ENCODE peak calls at places on chromosomes 16 and 17, in eight cellular contexts. One of them, this sample, is unnamed.
A peak's percentile ranks its signal among the peaks of the same experiment; 100 is the strongest.

GRCh38 chr17:2179615-2180295 is 123.8 kb downstream of the SMG6 start:
- DNase-seq in retina: no peak
- DNase-seq in IMR-90: peak; percentile 98
- DNase-seq in D341Med: no peak
- DNase-seq in H7: no peak
- DNase-seq in mesendoderm: no peak
- DNase-seq in GM23338: no peak
- DNase-seq in stimulated activated CD8-positive, alpha-beta memory T cell treated with anti-CD3 and anti-CD28 coated beads, Interleukin-7, amount 100 ng/mL, for 24 hours: no peak
- DNase-seq in this sample: no peak

GRCh38 chr17:3035256-3035967 is 28.0 kb downstream of the OR1D5 start:
- DNase-seq in H7: no peak
- DNase-seq in IMR-90: no peak
- DNase-seq in D341Med: no peak
- DNase-seq in mesendoderm: no peak
- DNase-seq in GM23338: no peak
- DNase-seq in retina: no peak
- DNase-seq in stimulated activated CD8-positive, alpha-beta memory T cell treated with anti-CD3 and anti-CD28 coated beads, Interleukin-7, amount 100 ng/mL, for 24 hours: no peak
- DNase-seq in this sample: no peak

GRCh38 chr17:41894791-41895331 is 23.9 kb downstream of the ACLY start:
- DNase-seq in D341Med: peak; percentile 33
- DNase-seq in mesendoderm: peak; percentile 95
- DNase-seq in retina: no peak
- DNase-seq in IMR-90: peak; percentile 90
- DNase-seq in stimulated activated CD8-positive, alpha-beta memory T cell treated with anti-CD3 and anti-CD28 coated beads, Interleukin-7, amount 100 ng/mL, for 24 hours: no peak
- DNase-seq in H7: no peak
- DNase-seq in GM23338: no peak
- DNase-seq in this sample: no peak

GRCh38 chr17:3533752-3534151 is 23.9 kb downstream of the TRPV3 start:
- DNase-seq in H7: no peak
- DNase-seq in IMR-90: no peak
- DNase-seq in mesendoderm: no peak
- DNase-seq in retina: no peak
- DNase-seq in stimulated activated CD8-positive, alpha-beta memory T cell treated with anti-CD3 and anti-CD28 coated beads, Interleukin-7, amount 100 ng/mL, for 24 hours: no peak
- DNase-seq in D341Med: no peak
- DNase-seq in GM23338: no peak
- DNase-seq in this sample: no peak

GRCh38 chr17:37787055-37787720 is 42.3 kb upstream of the HNF1B start:
- DNase-seq in D341Med: no peak
- DNase-seq in GM23338: no peak
- DNase-seq in retina: no peak
- DNase-seq in mesendoderm: no peak
- DNase-seq in IMR-90: peak; percentile 72
- DNase-seq in H7: no peak
- DNase-seq in stimulated activated CD8-positive, alpha-beta memory T cell treated with anti-CD3 and anti-CD28 coated beads, Interleukin-7, amount 100 ng/mL, for 24 hours: no peak
- DNase-seq in this sample: no peak

GRCh38 chr17:5672815-5673430 is 88.6 kb upstream of the NLRP1 start:
- DNase-seq in retina: no peak
- DNase-seq in D341Med: no peak
- DNase-seq in IMR-90: no peak
- DNase-seq in stimulated activated CD8-positive, alpha-beta memory T cell treated with anti-CD3 and anti-CD28 coated beads, Interleukin-7, amount 100 ng/mL, for 24 hours: no peak
- DNase-seq in mesendoderm: no peak
- DNase-seq in GM23338: no peak
- DNase-seq in H7: no peak
- DNase-seq in this sample: no peak

GRCh38 chr17:30720013-30720471 is 104.5 kb downstream of the CRLF3 start:
- DNase-seq in stimulated activated CD8-positive, alpha-beta memory T cell treated with anti-CD3 and anti-CD28 coated beads, Interleukin-7, amount 100 ng/mL, for 24 hours: no peak
- DNase-seq in IMR-90: no peak
- DNase-seq in GM23338: no peak
- DNase-seq in H7: peak; percentile 19
- DNase-seq in D341Med: peak; percentile 11
- DNase-seq in mesendoderm: no peak
- DNase-seq in retina: no peak
- DNase-seq in this sample: no peak

GRCh38 chr16:86768999-86769398 is 190.7 kb downstream of the FOXL1 start:
- DNase-seq in H7: no peak
- DNase-seq in retina: no peak
- DNase-seq in mesendoderm: no peak
- DNase-seq in GM23338: no peak
- DNase-seq in IMR-90: peak; percentile 27
- DNase-seq in stimulated activated CD8-positive, alpha-beta memory T cell treated with anti-CD3 and anti-CD28 coated beads, Interleukin-7, amount 100 ng/mL, for 24 hours: no peak
- DNase-seq in D341Med: no peak
- DNase-seq in this sample: no peak

GRCh38 chr17:67491009-67491677 is 114.1 kb downstream of the PITPNC1 start:
- DNase-seq in stimulated activated CD8-positive, alpha-beta memory T cell treated with anti-CD3 and anti-CD28 coated beads, Interleukin-7, amount 100 ng/mL, for 24 hours: no peak
- DNase-seq in retina: peak; percentile 90
- DNase-seq in D341Med: no peak
- DNase-seq in IMR-90: peak; percentile 98
- DNase-seq in H7: peak; percentile 49
- DNase-seq in GM23338: peak; percentile 61
- DNase-seq in mesendoderm: no peak
- DNase-seq in this sample: peak; percentile 57

GRCh38 chr17:7486181-7486580 is 2.0 kb downstream of the POLR2A start:
- DNase-seq in mesendoderm: no peak
- DNase-seq in IMR-90: peak; percentile 50
- DNase-seq in GM23338: no peak
- DNase-seq in retina: no peak
- DNase-seq in H7: no peak
- DNase-seq in D341Med: no peak
- DNase-seq in stimulated activated CD8-positive, alpha-beta memory T cell treated with anti-CD3 and anti-CD28 coated beads, Interleukin-7, amount 100 ng/mL, for 24 hours: no peak
- DNase-seq in this sample: no peak

GRCh38 chr17:40452921-40453378 is 9.7 kb downstream of the IGFBP4 start:
- DNase-seq in IMR-90: peak; percentile 64
- DNase-seq in stimulated activated CD8-positive, alpha-beta memory T cell treated with anti-CD3 and anti-CD28 coated beads, Interleukin-7, amount 100 ng/mL, for 24 hours: no peak
- DNase-seq in mesendoderm: no peak
- DNase-seq in retina: no peak
- DNase-seq in D341Med: no peak
- DNase-seq in GM23338: no peak
- DNase-seq in H7: no peak
- DNase-seq in this sample: no peak

GRCh38 chr17:35448214-35448898 is at the start of gene SLFN13:
- DNase-seq in H7: peak; percentile 86
- DNase-seq in GM23338: peak; percentile 97
- DNase-seq in D341Med: peak; percentile 51
- DNase-seq in stimulated activated CD8-positive, alpha-beta memory T cell treated with anti-CD3 and anti-CD28 coated beads, Interleukin-7, amount 100 ng/mL, for 24 hours: peak; percentile 80
- DNase-seq in mesendoderm: peak; percentile 97
- DNase-seq in retina: peak; percentile 70
- DNase-seq in IMR-90: peak; percentile 64
- DNase-seq in this sample: no peak

GRCh38 chr17:77429985-77430752 is 289.4 kb downstream of the SEC14L1 start:
- DNase-seq in IMR-90: peak; percentile 99
- DNase-seq in H7: peak; percentile 97
- DNase-seq in D341Med: peak; percentile 91
- DNase-seq in retina: peak; percentile 90
- DNase-seq in GM23338: peak; percentile 96
- DNase-seq in stimulated activated CD8-positive, alpha-beta memory T cell treated with anti-CD3 and anti-CD28 coated beads, Interleukin-7, amount 100 ng/mL, for 24 hours: peak; percentile 81
- DNase-seq in mesendoderm: peak; percentile 99
- DNase-seq in this sample: peak; percentile 95

This sample was measured in SK-MEL-5.